ENCODE peak calls at places on chromosomes 2 and 18, in six cellular contexts. Q, X, T, M, F and R are unnamed samples.

GRCh38 chr2:45888167-45888566 is 236.7 kb downstream of the PRKCE start:
- DNase-seq in Q (no peak), X (no peak), T (no peak), M (no peak), F (no peak), R (peak)

GRCh38 chr2:217751192-217751591 is 251.6 kb downstream of the TNS1 start:
- DNase-seq in Q (no peak), X (no peak), T (no peak), M (no peak), F (no peak), R (no peak)

GRCh38 chr2:27973592-27973991 is 83.1 kb downstream of the BABAM2 start:
- DNase-seq in Q (no peak), X (no peak), T (no peak), M (no peak), F (no peak), R (no peak)

GRCh38 chr18:79637921-79638855 is 41.4 kb upstream of the CTDP1 start:
- DNase-seq in Q (no peak), X (no peak), T (no peak), M (no peak), F (no peak), R (no peak)

GRCh38 chr2:34069604-34070003 is 470.5 kb upstream of the FAM98A start:
- DNase-seq in Q (no peak), X (no peak), T (no peak), M (no peak), F (no peak), R (no peak)

GRCh38 chr2:45833968-45834344 is 182.5 kb downstream of the PRKCE start:
- DNase-seq in Q (peak), X (no peak), T (peak), M (no peak), F (no peak), R (peak)

GRCh38 chr2:143078106-143078505 is 51.1 kb upstream of the ARHGAP15 start:
- DNase-seq in Q (no peak), X (no peak), T (no peak), M (no peak), F (peak), R (no peak)

GRCh38 chr2:179049546-179050311 is at the start of gene CCDC141:
- DNase-seq in Q (peak), X (no peak), T (no peak), M (peak), F (no peak), R (peak)

GRCh38 chr2:72214429-72215143 is 66.9 kb upstream of the CYP26B1 start:
- DNase-seq in Q (no peak), X (no peak), T (no peak), M (peak), F (peak), R (no peak)

GRCh38 chr18:8967573-8967972 is 134.9 kb upstream of the NDUFV2 start:
- DNase-seq in Q (no peak), X (no peak), T (no peak), M (no peak), F (no peak), R (no peak)

GRCh38 chr18:44681039-44681595 is 429 bp downstream of the SETBP1 start:
- DNase-seq in Q (no peak), X (peak), T (no peak), M (no peak), F (no peak), R (no peak)

GRCh38 chr2:78546843-78547242 is 478.7 kb upstream of the REG3G start:
- DNase-seq in Q (no peak), X (no peak), T (peak), M (peak), F (no peak), R (no peak)

GRCh38 chr2:43106767-43107527 is 119.5 kb downstream of the ZFP36L2 start:
- DNase-seq in Q (peak), X (no peak), T (no peak), M (no peak), F (no peak), R (peak)

GRCh38 chr18:35005963-35006577 is 35.1 kb upstream of the MAPRE2 start:
- DNase-seq in Q (no peak), X (peak), T (peak), M (peak), F (peak), R (peak)

GRCh38 chr18:3340015-3340681 is 78.2 kb downstream of the MYL12B start:
- DNase-seq in Q (no peak), X (no peak), T (peak), M (no peak), F (no peak), R (peak)

GRCh38 chr2:63494100-63494499 is 94.2 kb downstream of the WDPCP start:
- DNase-seq in Q (no peak), X (no peak), T (no peak), M (no peak), F (no peak), R (no peak)

GRCh38 chr2:159933727-159934049 is 128.7 kb downstream of the PLA2R1 start:
- DNase-seq in Q (peak), X (no peak), T (no peak), M (no peak), F (no peak), R (peak)

GRCh38 chr2:175282300-175282699 is 100.8 kb upstream of the ATP5MC3 start:
- DNase-seq in Q (no peak), X (peak), T (peak), M (peak), F (peak), R (peak)

GRCh38 chr18:45962461-45962860 is 4.7 kb downstream of the EPG5 start:
- DNase-seq in Q (peak), X (no peak), T (peak), M (peak), F (no peak), R (peak)

GRCh38 chr2:160392201-160392600 is 101.4 kb downstream of the RBMS1 start:
- DNase-seq in Q (no peak), X (no peak), T (no peak), M (no peak), F (peak), R (no peak)

GRCh38 chr2:235092854-235093253 is 141.0 kb downstream of the SH3BP4 start:
- DNase-seq in Q (no peak), X (no peak), T (no peak), M (no peak), F (no peak), R (no peak)

GRCh38 chr2:218406949-218407703 is 7.5 kb downstream of the CTDSP1 start:
- DNase-seq in Q (peak), X (no peak), T (peak), M (no peak), F (peak), R (peak)

GRCh38 chr2:188381614-188382013 is 89.9 kb downstream of the GULP1 start:
- DNase-seq in Q (no peak), X (peak), T (no peak), M (no peak), F (peak), R (no peak)

GRCh38 chr2:15640784-15641183 is 49.1 kb downstream of the DDX1 start:
- DNase-seq in Q (no peak), X (no peak), T (no peak), M (no peak), F (no peak), R (no peak)

GRCh38 chr2:15638720-15639119 is 47.1 kb downstream of the DDX1 start:
- DNase-seq in Q (no peak), X (no peak), T (no peak), M (no peak), F (no peak), R (no peak)

GRCh38 chr2:15639323-15640251 is 47.9 kb downstream of the DDX1 start:
- DNase-seq in Q (no peak), X (no peak), T (no peak), M (no peak), F (no peak), R (no peak)

GRCh38 chr2:15641530-15641982 is 49.9 kb downstream of the DDX1 start:
- DNase-seq in Q (no peak), X (no peak), T (no peak), M (peak), F (no peak), R (no peak)

DNA sequence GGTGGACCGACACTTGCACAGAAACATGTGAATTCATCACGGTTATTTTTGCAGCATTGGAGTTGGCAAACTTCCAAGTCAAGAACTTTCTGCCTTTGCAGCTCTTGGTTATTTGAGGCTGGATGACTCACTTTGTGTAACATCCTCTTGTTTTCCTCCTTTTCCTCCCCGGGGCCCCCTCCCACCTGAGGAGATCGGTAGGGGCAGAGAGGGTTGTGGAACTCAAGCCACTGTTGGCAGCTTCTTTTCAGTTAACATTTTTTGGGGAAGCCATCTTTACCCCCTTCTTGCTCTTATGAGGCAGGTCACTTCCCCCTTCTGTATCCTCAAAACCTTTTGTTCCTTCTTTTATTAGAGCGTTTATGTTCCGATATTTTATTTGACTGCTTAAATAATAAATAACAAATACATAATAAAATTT is 48.6 kb downstream of the DDX1 start:
- DNase-seq in Q (no peak), X (no peak), T (peak), M (peak), F (peak), R (peak)
- TF ChIP-seq MYC in Q (no peak), X (no peak), T (no peak), M (no peak), F (no peak), R (no peak)

DNA sequence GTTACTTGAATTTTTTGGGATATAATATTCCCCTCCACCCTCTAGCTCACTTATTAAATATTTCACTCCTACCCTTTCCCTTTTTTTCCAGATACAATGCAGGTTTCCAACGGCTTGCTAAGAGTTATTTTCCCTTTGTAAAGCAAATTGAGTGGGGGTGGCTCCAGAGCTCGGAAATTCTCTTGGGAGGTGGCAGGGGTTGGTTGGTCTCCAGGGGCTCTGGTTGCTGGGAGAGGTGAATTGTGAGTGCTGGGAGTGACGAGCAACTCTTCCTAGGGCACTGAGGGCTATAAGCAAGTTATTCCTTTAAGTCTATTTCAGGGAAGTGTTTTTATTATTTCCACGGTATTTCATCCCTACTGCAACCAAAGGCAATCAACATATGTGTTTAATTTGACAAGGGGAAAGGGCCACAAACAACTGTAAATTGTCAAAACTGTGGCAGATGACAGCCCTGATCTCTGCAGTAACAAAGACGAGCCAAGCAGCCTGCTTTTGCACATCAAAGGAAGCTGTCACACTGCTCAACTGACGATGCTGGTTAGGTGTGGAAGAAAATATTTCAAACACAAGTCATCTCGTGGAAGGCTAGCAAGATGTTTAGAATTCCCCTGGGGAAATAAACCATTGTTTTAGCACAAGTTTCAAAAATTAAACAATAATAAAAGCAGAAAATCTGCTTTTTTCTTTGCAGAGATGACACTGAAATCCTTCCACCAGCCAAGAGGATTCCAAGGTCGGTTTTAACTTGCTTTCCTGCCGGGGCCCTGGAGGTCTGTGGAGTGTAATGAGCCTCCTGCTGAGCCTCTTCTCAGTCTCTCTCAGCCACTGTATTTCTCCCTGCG is 34.8 kb upstream of the ASXL2 start:
- DNase-seq in Q (no peak), X (no peak), T (no peak), M (no peak), F (no peak), R (no peak)
- TF ChIP-seq MYC in Q (no peak), X (no peak), T (no peak), M (no peak), F (no peak), R (no peak)

DNA sequence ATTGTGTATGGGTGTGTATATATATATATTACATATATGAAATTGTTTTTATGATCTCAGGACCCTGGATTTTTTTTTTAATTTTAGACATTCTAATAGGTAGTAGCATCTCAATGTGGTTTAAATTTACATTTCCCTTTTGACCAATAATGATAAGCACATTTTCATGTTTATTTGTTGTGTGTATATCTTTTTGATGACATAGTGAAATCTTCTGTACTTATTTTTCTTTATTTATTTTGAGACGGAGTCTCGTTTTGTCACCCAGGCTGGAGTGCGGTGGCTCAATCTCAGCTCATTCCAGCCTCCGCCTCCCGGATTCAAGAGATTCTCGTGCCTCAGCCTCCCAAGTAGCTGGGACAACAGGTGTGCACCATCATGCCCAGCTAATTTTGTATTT is 35.1 kb upstream of the CYBRD1 start:
- DNase-seq in Q (no peak), X (no peak), T (no peak), M (no peak), F (no peak), R (no peak)
- TF ChIP-seq MYC in Q (no peak), X (no peak), T (no peak), M (no peak), F (no peak), R (no peak)

DNA sequence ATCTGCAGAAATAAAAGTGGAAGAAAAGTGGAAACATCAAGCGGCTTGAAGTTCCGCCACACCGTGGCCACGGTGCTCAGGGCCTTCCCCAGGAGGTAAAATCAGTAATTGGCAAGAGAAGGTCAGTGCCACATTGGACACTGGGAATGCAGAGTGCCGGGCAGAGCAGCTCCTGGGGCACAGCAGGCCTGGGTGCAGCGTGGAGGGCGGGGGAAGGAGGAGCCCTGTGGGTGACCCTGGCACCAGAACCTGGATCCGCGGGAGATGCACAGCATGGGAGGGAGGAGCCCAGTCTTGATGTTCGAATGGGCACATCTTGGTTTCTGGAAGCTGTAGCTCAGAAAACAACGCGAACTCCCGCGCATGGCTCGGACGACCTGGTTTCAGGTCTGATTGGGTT is 630.2 kb downstream of the GALR1 start:
- DNase-seq in Q (no peak), X (no peak), T (no peak), M (no peak), F (no peak), R (no peak)
- TF ChIP-seq MYC in Q (no peak), X (no peak), T (no peak), M (no peak), F (no peak), R (no peak)

DNA sequence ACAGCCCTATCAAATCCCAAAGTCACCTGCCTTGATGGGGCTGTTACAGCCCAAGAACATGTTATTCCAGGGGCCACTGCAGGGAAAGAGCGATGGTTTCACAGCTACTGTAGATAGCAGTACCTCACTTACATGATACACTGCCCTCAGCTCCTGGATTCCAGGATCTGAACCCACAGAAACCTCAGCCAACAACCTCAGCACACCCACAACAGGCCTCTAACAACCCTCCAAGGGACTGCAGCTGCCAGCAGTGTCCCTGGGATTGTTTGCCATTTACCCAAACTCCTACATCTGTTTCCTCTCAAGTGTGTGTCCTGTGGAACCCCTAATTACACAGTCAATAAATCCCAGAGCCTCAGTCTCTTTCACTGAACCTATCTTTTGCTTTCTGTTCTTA is 28.2 kb downstream of the OSBPL1A start:
- DNase-seq in Q (no peak), X (no peak), T (no peak), M (no peak), F (no peak), R (no peak)
- TF ChIP-seq MYC in Q (no peak), X (no peak), T (no peak), M (no peak), F (no peak), R (no peak)

GRCh38 chr2:237208373-237209045 is 122.8 kb downstream of the COPS8 start:
- DNase-seq in Q (no peak), X (no peak), T (no peak), M (no peak), F (no peak), R (peak)

GRCh38 chr2:237209046-237209375 is 123.3 kb downstream of the COPS8 start:
- DNase-seq in Q (no peak), X (no peak), T (no peak), M (no peak), F (no peak), R (no peak)

GRCh38 chr2:237205551-237205950 is 119.9 kb downstream of the COPS8 start:
- DNase-seq in Q (no peak), X (no peak), T (no peak), M (no peak), F (no peak), R (no peak)

GRCh38 chr2:237209885-237210284 is 124.2 kb downstream of the COPS8 start:
- DNase-seq in Q (no peak), X (no peak), T (no peak), M (no peak), F (no peak), R (no peak)

DNA sequence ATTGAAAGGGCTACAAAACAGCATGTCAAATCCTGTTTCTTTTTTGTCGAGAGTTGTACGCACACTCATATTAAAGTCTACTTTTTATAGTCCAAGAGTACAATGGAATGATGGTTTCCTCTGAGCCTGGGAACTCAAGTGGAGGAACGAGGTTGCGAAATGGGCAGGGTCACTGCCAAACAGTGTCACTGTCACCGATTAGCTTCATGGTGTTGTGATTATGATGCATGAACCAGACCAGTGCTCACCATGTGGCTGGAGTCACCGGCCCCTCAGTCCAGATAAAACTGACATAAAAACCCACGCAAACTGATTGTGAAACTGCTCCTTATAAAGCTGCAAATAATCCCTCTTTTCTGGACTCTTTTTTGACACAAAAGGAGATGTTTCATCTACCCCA is 122.0 kb downstream of the COPS8 start:
- DNase-seq in Q (no peak), X (no peak), T (no peak), M (no peak), F (no peak), R (no peak)
- TF ChIP-seq MYC in Q (no peak), X (no peak), T (no peak), M (no peak), F (no peak), R (no peak)

DNA sequence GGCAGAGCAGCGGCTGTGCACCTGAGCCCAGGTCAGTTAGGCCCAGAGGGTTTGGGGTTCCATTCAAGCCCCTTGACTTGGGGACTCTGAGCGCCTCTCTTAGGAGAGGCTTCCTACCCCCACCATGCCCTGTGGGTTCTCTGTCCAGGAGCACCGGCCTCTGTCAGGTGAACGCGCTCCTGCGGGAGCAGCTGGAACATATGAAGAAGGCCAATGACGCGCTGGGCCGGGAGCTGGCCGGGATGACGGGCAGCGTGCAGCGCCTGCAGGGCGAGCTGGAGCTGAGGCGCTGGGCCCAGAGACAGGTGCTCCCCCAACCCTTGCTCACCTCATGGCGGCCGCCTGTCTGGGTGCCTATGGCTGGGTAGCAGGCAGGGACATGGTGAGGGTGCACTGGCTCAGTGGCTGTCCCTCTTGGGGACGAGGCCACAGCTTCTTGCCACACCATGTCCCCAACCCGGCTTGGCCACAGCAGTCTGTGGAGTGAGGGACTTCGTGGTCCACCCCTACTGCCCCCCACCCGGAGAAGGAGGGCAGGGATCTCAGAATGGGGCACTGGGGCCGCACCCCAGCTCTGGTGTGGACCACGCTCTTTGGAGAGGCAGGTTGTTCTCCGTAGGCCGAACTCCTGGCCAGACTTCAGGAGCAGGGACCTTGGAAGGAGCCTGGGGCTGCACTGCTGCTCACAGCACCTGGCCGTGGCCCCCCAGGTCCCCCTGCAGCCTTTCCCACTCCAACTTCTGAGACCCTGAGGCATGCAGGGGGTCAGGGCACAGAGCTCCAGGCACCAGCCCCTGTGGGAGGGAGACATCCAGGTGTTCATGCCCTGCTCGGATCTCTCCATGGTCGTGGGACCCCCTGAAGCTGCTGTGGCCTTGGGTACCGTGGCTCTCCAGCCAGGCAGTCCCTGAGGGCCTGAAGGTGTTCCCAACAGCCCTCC is 19.7 kb downstream of the CROCC2 start:
- DNase-seq in Q (no peak), X (no peak), T (no peak), M (no peak), F (no peak), R (no peak)
- TF ChIP-seq MYC in Q (no peak), X (no peak), T (no peak), M (no peak), F (no peak), R (no peak)